ENCODE peak calls at places on chromosomes 4 and X, in five cellular contexts. D is uterus; K is activated naive CD4-positive, alpha-beta T cell treated with anti-CD3 and anti-CD28 coated beads, Interleukin-2, amount 50 U/mL, for 72 hours; S is stimulated activated naive CD8-positive, alpha-beta T cell treated with anti-CD3 and anti-CD28 coated beads, Interleukin-15, Interleukin-2, amounts not matched to agents 100 U/mL and 50 U/mL, for 24 hours; F is iPS DF 19.7. I is an unnamed sample.

GRCh38 chr4:41092128-41092527 is 122.2 kb downstream of the APBB2 start:
- DNase-seq in D (no peak), K (no peak), S (no peak), F (no peak), I (no peak)

GRCh38 chr4:54165438-54165837 is 63.7 kb upstream of the PDGFRA start:
- DNase-seq in D (no peak), K (no peak), S (no peak), F (no peak), I (no peak)

GRCh38 chr4:10288830-10289533 is 168.2 kb downstream of the ZNF518B start:
- DNase-seq in D (no peak), K (no peak), S (no peak), F (no peak), I (no peak)

GRCh38 chrX:140733766-140734342 is 24.3 kb downstream of the LINC00632 start:
- DNase-seq in D (no peak), K (no peak), S (peak), F (no peak), I (no peak)

GRCh38 chr4:8439914-8440490 is 521 bp downstream of the ACOX3 start:
- DNase-seq in D (peak), K (peak), S (peak), F (no peak), I (peak)

GRCh38 chrX:135463937-135464336 is 42.2 kb downstream of the SMIM10L2A start:
- DNase-seq in D (no peak), K (no peak), S (no peak), F (no peak), I (no peak)

GRCh38 chrX:72304877-72305276 is 837 bp downstream of the CITED1 start:
- DNase-seq in D (no peak), K (no peak), S (no peak), F (no peak), I (no peak)

GRCh38 chr4:139018971-139019758 is 3.6 kb downstream of the NOCT start:
- DNase-seq in D (no peak), K (no peak), S (no peak), F (no peak), I (no peak)

GRCh38 chr4:138509346-138509745 is 267.2 kb upstream of the SLC7A11 start:
- DNase-seq in D (no peak), K (no peak), S (no peak), F (no peak), I (no peak)

GRCh38 chr4:4185528-4185927 is 41.2 kb downstream of the OTOP1 start:
- DNase-seq in D (no peak), K (no peak), S (no peak), F (no peak), I (no peak)

GRCh38 chr4:150679767-150680088 is 97.8 kb downstream of the MAB21L2 start:
- DNase-seq in D (no peak), K (no peak), S (no peak), F (no peak), I (no peak)

GRCh38 chr4:1010522-1011021 is 854 bp upstream of the FGFRL1 start:
- DNase-seq in D (peak), K (peak), S (peak), F (no peak), I (peak)

GRCh38 chr4:47451657-47452056 is 11.8 kb downstream of the COMMD8 start:
- DNase-seq in D (no peak), K (no peak), S (no peak), F (no peak), I (no peak)

GRCh38 chr4:186770446-186771175 is 47.0 kb upstream of the FAT1 start:
- DNase-seq in D (no peak), K (no peak), S (no peak), F (no peak), I (no peak)

GRCh38 chr4:112953295-112953694 is 96.2 kb upstream of the ANK2 start:
- DNase-seq in D (no peak), K (no peak), S (no peak), F (no peak), I (no peak)

GRCh38 chr4:84482564-84483563 is 16.2 kb downstream of the NKX6-1 start:
- DNase-seq in D (no peak), K (no peak), S (no peak), F (no peak), I (no peak)

GRCh38 chr4:101967697-101968346 is 177.3 kb downstream of the BANK1 start:
- DNase-seq in D (no peak), K (no peak), S (no peak), F (no peak), I (no peak)

GRCh38 chr4:123555500-123556273 is 159.1 kb downstream of the SPRY1 start:
- DNase-seq in D (peak), K (no peak), S (no peak), F (no peak), I (peak)

GRCh38 chr4:158295053-158295452 is 84.8 kb downstream of the TMEM144 start:
- DNase-seq in D (no peak), K (no peak), S (no peak), F (no peak), I (no peak)

GRCh38 chrX:70398899-70399298 is 24.2 kb upstream of the GDPD2 start:
- DNase-seq in D (no peak), K (no peak), S (no peak), F (no peak), I (no peak)

GRCh38 chrX:116749943-116750342 is 287.2 kb upstream of the CT83 start:
- DNase-seq in D (no peak), K (no peak), S (no peak), F (no peak), I (no peak)